ENCODE peak calls at places on chromosomes 16 and 17, in five cellular contexts. L, Q, F, K and U are unnamed samples.

GRCh38 chr16:2983706-2984136 is 3.5 kb upstream of the PKMYT1 start:
- DNase-seq in K (no peak), F (peak; percentile 82), Q (peak; percentile 32), L (peak; percentile 91), U (peak; percentile 75)

GRCh38 chr16:11949527-11949926 is 7.7 kb upstream of the NPIPB2 start:
- DNase-seq in K (peak; percentile 23), Q (peak; percentile 50), F (peak; percentile 56), L (peak; percentile 55), U (no peak)

GRCh38 chr16:71995038-71995437 is 5.2 kb downstream of the PKD1L3 start:
- DNase-seq in Q (no peak), K (no peak), F (no peak), L (no peak), U (no peak)

GRCh38 chr16:65070831-65071230 is 51.0 kb downstream of the CDH11 start:
- DNase-seq in Q (no peak), K (peak; percentile 89), F (peak; percentile 99), L (peak; percentile 49), U (peak; percentile 93)

GRCh38 chr17:76179496-76180467 is 38.7 kb upstream of the FOXJ1 start:
- DNase-seq in Q (no peak), L (no peak), F (peak; percentile 56), K (no peak), U (no peak)

GRCh38 chr17:83198366-83199341 is 119.2 kb downstream of the METRNL start:
- DNase-seq in F (no peak), K (no peak), Q (no peak), L (no peak), U (no peak)

GRCh38 chr17:68378202-68379149 is 78.8 kb downstream of the WIPI1 start:
- DNase-seq in K (peak; percentile 63), F (peak; percentile 98), L (peak; percentile 63), Q (no peak), U (peak; percentile 30)

GRCh38 chr17:29180051-29180787 is at the start of gene MYO18A:
- DNase-seq in F (peak; percentile 65), L (peak; percentile 92), K (peak; percentile 24), Q (peak; percentile 48), U (peak; percentile 76)

GRCh38 chr17:60173304-60173807 is 23.6 kb downstream of the CA4 start:
- DNase-seq in Q (no peak), L (no peak), K (no peak), F (peak; percentile 53), U (no peak)

GRCh38 chr17:55783684-55784245 is 32.9 kb downstream of the PCTP start:
- DNase-seq in L (no peak), F (peak; percentile 69), Q (no peak), K (no peak), U (no peak)

GRCh38 chr16:84541999-84542876 is 37.8 kb upstream of the MEAK7 start:
- DNase-seq in L (no peak), Q (no peak), K (no peak), F (peak; percentile 78), U (no peak)

GRCh38 chr17:1752425-1752941 is 9.4 kb upstream of the SERPINF1 start:
- DNase-seq in Q (no peak), L (peak; percentile 83), F (no peak), K (no peak), U (no peak)

GRCh38 chr17:56975656-56976055 is 2.3 kb upstream of the SCPEP1 start:
- DNase-seq in Q (no peak), F (no peak), K (no peak), L (no peak), U (no peak)

GRCh38 chr17:47644324-47644723 is 5.4 kb upstream of the KPNB1 start:
- DNase-seq in L (no peak), F (no peak), K (no peak), Q (no peak), U (no peak)

GRCh38 chr16:3030128-3030871 is 6.4 kb downstream of the BICDL2 start:
- DNase-seq in Q (no peak), K (no peak), L (no peak), F (no peak), U (no peak)

GRCh38 chr16:88539261-88539651 is 30.9 kb upstream of the ZC3H18 start:
- DNase-seq in Q (no peak), F (no peak), L (no peak), K (no peak), U (no peak)

GRCh38 chr17:65558683-65559311 is 2.7 kb downstream of the AXIN2 start:
- DNase-seq in L (no peak), Q (no peak), F (no peak), K (no peak), U (no peak)